ENCODE peak calls at places on chromosomes 6 and 20, in seven cellular contexts. K, F, M, R, E, H and X are unnamed samples.

GRCh38 chr20:32231847-32232246 is 24.2 kb downstream of the POFUT1 start:
- DNase-seq in K (no peak), F (no peak), M (no peak), R (no peak), E (no peak), H (peak), X (no peak)

GRCh38 chr20:11155156-11155805 is 481.5 kb upstream of the JAG1 start:
- DNase-seq in K (no peak), F (peak), M (no peak), R (peak), E (no peak), H (no peak), X (no peak)

GRCh38 chr20:31278178-31278577 is 20.7 kb downstream of the DEFB115 start:
- DNase-seq in K (no peak), F (no peak), M (no peak), R (no peak), E (no peak), H (no peak), X (no peak)

GRCh38 chr6:166112580-166112979 is 55.1 kb downstream of the TBXT start:
- DNase-seq in K (no peak), F (peak), M (no peak), R (no peak), E (no peak), H (peak), X (no peak)

GRCh38 chr6:162493917-162494316 is 233.6 kb downstream of the PRKN start:
- DNase-seq in K (no peak), F (no peak), M (no peak), R (no peak), E (no peak), H (no peak), X (no peak)

GRCh38 chr6:132058975-132059374 is 107.8 kb upstream of the CCN2 start:
- DNase-seq in K (no peak), F (no peak), M (no peak), R (no peak), E (no peak), H (peak), X (no peak)

GRCh38 chr6:157613011-157613522 is 210.0 kb upstream of the SNX9 start:
- DNase-seq in K (no peak), F (peak), M (no peak), R (no peak), E (no peak), H (peak), X (no peak)

GRCh38 chr6:83861077-83861476 is 1.6 kb downstream of the CYB5R4 start:
- DNase-seq in K (no peak), F (no peak), M (no peak), R (no peak), E (no peak), H (no peak), X (no peak)

GRCh38 chr6:17233531-17233930 is 47.6 kb upstream of the RBM24 start:
- DNase-seq in K (no peak), F (peak), M (no peak), R (no peak), E (no peak), H (peak), X (no peak)

GRCh38 chr6:168122011-168122410 is 43.0 kb upstream of the FRMD1 start:
- DNase-seq in K (no peak), F (no peak), M (no peak), R (no peak), E (no peak), H (no peak), X (no peak)

GRCh38 chr6:25054469-25054868 is 118.7 kb upstream of the RIPOR2 start:
- DNase-seq in K (no peak), F (peak), M (no peak), R (no peak), E (no peak), H (peak), X (no peak)

GRCh38 chr6:167702241-167702827 is 124.4 kb upstream of the AFDN start:
- DNase-seq in K (no peak), F (no peak), M (no peak), R (no peak), E (no peak), H (no peak), X (no peak)

GRCh38 chr6:88008821-88009220 is 38.8 kb upstream of the SPACA1 start:
- DNase-seq in K (no peak), F (peak), M (no peak), R (no peak), E (no peak), H (peak), X (no peak)

GRCh38 chr6:162917506-162917905 is 189.7 kb downstream of the PACRG start:
- DNase-seq in K (no peak), F (no peak), M (no peak), R (no peak), E (no peak), H (peak), X (no peak)

GRCh38 chr6:44156494-44157151 is 2.0 kb upstream of the CAPN11 start:
- DNase-seq in K (no peak), F (no peak), M (no peak), R (no peak), E (no peak), H (no peak), X (no peak)

GRCh38 chr6:153003294-153003645 is 761 bp upstream of the MTRF1L start:
- DNase-seq in K (no peak), F (peak), M (no peak), R (peak), E (no peak), H (no peak), X (no peak)

GRCh38 chr20:63659370-63659769 is 1.3 kb downstream of the RTEL1 start:
- DNase-seq in K (no peak), F (peak), M (no peak), R (no peak), E (no peak), H (no peak), X (no peak)

GRCh38 chr20:33319986-33320385 is 37.0 kb downstream of the BPIFB1 start:
- DNase-seq in K (no peak), F (no peak), M (no peak), R (no peak), E (no peak), H (no peak), X (no peak)

GRCh38 chr6:145623231-145623630 is 112.1 kb downstream of the EPM2A start:
- DNase-seq in K (no peak), F (no peak), M (no peak), R (no peak), E (no peak), H (no peak), X (no peak)

GRCh38 chr6:69696273-69696672 is 100.5 kb downstream of the LMBRD1 start:
- DNase-seq in K (no peak), F (peak), M (no peak), R (no peak), E (no peak), H (peak), X (no peak)

GRCh38 chr6:33082702-33083101 is 6.9 kb downstream of the HLA-DPB1 start:
- DNase-seq in K (peak), F (peak), M (no peak), R (no peak), E (no peak), H (peak), X (no peak)

GRCh38 chr20:23396961-23397620 is 24.2 kb downstream of the NAPB start:
- DNase-seq in K (no peak), F (no peak), M (no peak), R (no peak), E (no peak), H (peak), X (no peak)

GRCh38 chr6:106133040-106133439 is 46.9 kb downstream of the PRDM1 start:
- DNase-seq in K (no peak), F (no peak), M (no peak), R (peak), E (no peak), H (no peak), X (no peak)

GRCh38 chr6:83511901-83512681 is at the start of gene PRSS35:
- DNase-seq in K (peak), F (peak), M (no peak), R (peak), E (peak), H (peak), X (peak)

GRCh38 chr20:35992713-35993335 is 24.4 kb downstream of the CNBD2 start:
- DNase-seq in K (peak), F (peak), M (no peak), R (peak), E (no peak), H (peak), X (no peak)

GRCh38 chr20:54345817-54346216 is 129.6 kb upstream of the DOK5 start:
- DNase-seq in K (no peak), F (no peak), M (no peak), R (no peak), E (no peak), H (peak), X (no peak)

GRCh38 chr6:139536751-139537617 is 162.5 kb upstream of the CITED2 start:
- DNase-seq in K (no peak), F (no peak), M (no peak), R (no peak), E (no peak), H (no peak), X (no peak)

GRCh38 chr6:39166189-39166917 is 51.4 kb upstream of the SAYSD1 start:
- DNase-seq in K (peak), F (peak), M (peak), R (peak), E (peak), H (peak), X (peak)

GRCh38 chr20:13118676-13119075 is 102.4 kb upstream of the ISM1 start:
- DNase-seq in K (no peak), F (no peak), M (no peak), R (no peak), E (no peak), H (no peak), X (no peak)

GRCh38 chr6:27293436-27294152 is 18.5 kb downstream of the POM121L2 start:
- DNase-seq in K (peak), F (peak), M (no peak), R (peak), E (no peak), H (peak), X (no peak)

GRCh38 chr20:46951840-46952497 is 57.3 kb downstream of the EYA2 start:
- DNase-seq in K (no peak), F (peak), M (no peak), R (no peak), E (no peak), H (no peak), X (no peak)

GRCh38 chr6:21885532-21886089 is 292.1 kb downstream of the SOX4 start:
- DNase-seq in K (peak), F (peak), M (no peak), R (no peak), E (peak), H (peak), X (peak)

GRCh38 chr20:20710847-20711315 is 1.6 kb downstream of the RALGAPA2 start:
- DNase-seq in K (no peak), F (peak), M (no peak), R (peak), E (no peak), H (no peak), X (no peak)

GRCh38 chr20:49945701-49946477 is 9.7 kb downstream of the RNF114 start:
- DNase-seq in K (no peak), F (no peak), M (no peak), R (no peak), E (no peak), H (no peak), X (peak)